ENCODE peak calls at places on chromosomes 3 and 15, in eight cellular contexts. T is islet precursor cell; C is NCI-H1105; H is activated naive CD4-positive, alpha-beta T cell treated with anti-CD3 and anti-CD28 coated beads, Interleukin-2, amount 50 U/mL, for 16 hours; E is nucleus accumbens; J is hypothalamus; S is right cardiac atrium; N is ovary. D is an unnamed sample.
A peak's percentile ranks its signal among the peaks of the same experiment; 100 is the strongest.

GRCh38 chr3:189262746-189263145 is 91.0 kb downstream of the TPRG1 start:
- DNase-seq in C (peak; percentile 28), S (peak; percentile 65), N (no peak), E (no peak), T (no peak), H (no peak), J (peak; percentile 1), D (no peak)

GRCh38 chr15:26888761-26889160 is 21.9 kb downstream of the GABRA5 start:
- DNase-seq in S (no peak), C (no peak), N (no peak), H (no peak), T (no peak), E (no peak), J (no peak), D (no peak)

GRCh38 chr3:120449701-120450216 is 1.0 kb downstream of the FSTL1 start:
- DNase-seq in C (no peak), T (no peak), E (no peak), H (no peak), N (peak; percentile 35), J (no peak), S (no peak), D (no peak)

GRCh38 chr15:69015591-69015990 is 1.1 kb downstream of the NOX5 start:
- DNase-seq in J (no peak), H (no peak), N (no peak), E (no peak), C (no peak), S (no peak), T (peak; percentile 35), D (no peak)

GRCh38 chr3:188472331-188472730 is 318.4 kb downstream of the LPP start:
- DNase-seq in H (no peak), T (no peak), N (no peak), J (no peak), C (no peak), S (no peak), E (no peak), D (no peak)

GRCh38 chr3:53495091-53495517 is 693 bp downstream of the CACNA1D start:
- DNase-seq in E (no peak), C (peak; percentile 1), H (no peak), S (peak; percentile 51), J (no peak), T (no peak), N (no peak), D (no peak)

GRCh38 chr15:38085931-38086562 is 151.6 kb downstream of the TMCO5A start:
- DNase-seq in J (no peak), E (no peak), N (no peak), T (peak; percentile 74), C (no peak), H (no peak), S (no peak), D (no peak)

GRCh38 chr15:42324308-42324707 is 35.0 kb upstream of the CAPN3 start:
- DNase-seq in N (no peak), T (no peak), J (no peak), S (no peak), C (no peak), H (no peak), E (no peak), D (no peak)

GRCh38 chr15:70036585-70037343 is 61.0 kb downstream of the TLE3 start:
- DNase-seq in S (no peak), E (no peak), H (no peak), T (no peak), N (no peak), C (peak; percentile 92), J (no peak), D (no peak)

GRCh38 chr15:51234181-51234927 is 104.0 kb downstream of the CYP19A1 start:
- DNase-seq in N (no peak), C (no peak), S (no peak), T (no peak), J (no peak), E (no peak), H (no peak), D (peak; percentile 66)

GRCh38 chr3:149667576-149667975 is 9.8 kb upstream of the WWTR1 start:
- DNase-seq in T (no peak), C (no peak), N (no peak), J (no peak), H (no peak), E (no peak), S (no peak), D (no peak)

GRCh38 chr3:292038-292437 is 95.5 kb downstream of the CHL1 start:
- DNase-seq in H (no peak), T (no peak), C (no peak), S (no peak), E (no peak), J (no peak), N (no peak), D (no peak)

GRCh38 chr15:27039163-27039562 is 68.2 kb downstream of the GABRG3 start:
- DNase-seq in T (no peak), E (no peak), N (no peak), S (no peak), C (no peak), H (no peak), J (no peak), D (no peak)

GRCh38 chr15:90340345-90340744 is 11.7 kb upstream of the ZNF774 start:
- DNase-seq in N (no peak), T (no peak), J (no peak), S (no peak), H (no peak), C (no peak), E (no peak), D (no peak)